ENCODE peak calls at places on chromosomes 12 and 14, in five cellular contexts. K is heart left ventricle, G is GM20000, N is foreskin fibroblast, T is nephron progenitor cell. V is an unnamed sample.

GRCh38 chr12:122081697-122082221 is 3.2 kb downstream of the MLXIP start:
- DNase-seq in K (peak; percentile 72), G (peak; percentile 70), N (peak; percentile 54), T (no peak), V (peak; percentile 62)

GRCh38 chr12:57146092-57146491 is 1.3 kb downstream of the LRP1-AS start:
- DNase-seq in K (no peak), G (no peak), N (no peak), T (no peak), V (peak; percentile 60)

GRCh38 chr12:55932546-55932919 is 1.6 kb downstream of the DGKA start:
- DNase-seq in K (no peak), G (peak; percentile 61), N (no peak), T (no peak), V (peak; percentile 44)

GRCh38 chr12:88185988-88186387 is 43.9 kb downstream of the TMTC3 start:
- DNase-seq in K (no peak), G (no peak), N (peak; percentile 73), T (no peak), V (peak; percentile 49)

GRCh38 chr14:26191666-26192065 is 406.2 kb downstream of the NOVA1 start:
- DNase-seq in K (no peak), G (no peak), N (no peak), T (no peak), V (no peak)

GRCh38 chr14:52660325-52660724 is 35.0 kb downstream of the ERO1A start:
- DNase-seq in K (no peak), G (no peak), N (no peak), T (no peak), V (no peak)

GRCh38 chr12:122238861-122239260 is 13.0 kb upstream of the DIABLO start:
- DNase-seq in K (no peak), G (no peak), N (no peak), T (no peak), V (no peak)

GRCh38 chr12:6961278-6961694 is 9.2 kb downstream of the PHB2 start:
- DNase-seq in K (peak; percentile 56), G (peak; percentile 52), N (no peak), T (no peak), V (no peak)

GRCh38 chr14:69101331-69101826 is 51.5 kb downstream of the DCAF5 start:
- DNase-seq in K (peak; percentile 27), G (no peak), N (peak; percentile 73), T (no peak), V (peak; percentile 94)

GRCh38 chr14:56027916-56028637 is 90.1 kb upstream of the PELI2 start:
- DNase-seq in K (no peak), G (no peak), N (no peak), T (no peak), V (no peak)

GRCh38 chr14:51424569-51425251 is 184.7 kb downstream of the TMX1 start:
- DNase-seq in K (peak; percentile 59), G (no peak), N (peak; percentile 67), T (no peak), V (peak; percentile 55)

GRCh38 chr12:57738661-57739237 is at the start of gene AGAP2:
- DNase-seq in K (peak; percentile 20), G (no peak), N (no peak), T (peak; percentile 51), V (no peak)